ENCODE peak calls at places on chromosomes 11 and 22, in ten cellular contexts. U, Z, G, I, K, E, F, Q, V and O are unnamed samples.
A peak's percentile ranks its signal among the peaks of the same experiment; 100 is the strongest.

GRCh38 chr22:32469799-32470212 is 4.8 kb upstream of the FBXO7 start:
- DNase-seq in U (peak; percentile 37), Z (no peak), G (no peak), I (peak; percentile 7), K (no peak), E (peak; percentile 57), F (peak; percentile 10), Q (peak; percentile 29), V (peak; percentile 67), O (peak; percentile 59)

GRCh38 chr11:119422505-119423416 is at the start of gene THY1:
- DNase-seq in U (no peak), Z (no peak), G (no peak), I (peak; percentile 36), K (peak; percentile 60), E (peak; percentile 39), F (no peak), Q (no peak), V (peak; percentile 67), O (no peak)

GRCh38 chr11:21180194-21180593 is 510.8 kb downstream of the NELL1 start:
- DNase-seq in U (no peak), Z (no peak), G (no peak), I (no peak), K (no peak), E (no peak), F (no peak), Q (no peak), V (no peak), O (no peak)

GRCh38 chr11:34439521-34440258 is 956 bp downstream of the CAT start:
- DNase-seq in U (no peak), Z (no peak), G (peak; percentile 43), I (no peak), K (peak; percentile 10), E (no peak), F (peak; percentile 11), Q (no peak), V (no peak), O (no peak)

GRCh38 chr11:92296138-92296515 is 71.5 kb downstream of the FAT3 start:
- DNase-seq in U (no peak), Z (no peak), G (no peak), I (no peak), K (no peak), E (peak; percentile 61), F (no peak), Q (peak; percentile 54), V (peak; percentile 91), O (no peak)

GRCh38 chr22:49827853-49828598 is at the start of gene BRD1:
- DNase-seq in U (no peak), Z (peak; percentile 47), G (peak; percentile 52), I (no peak), K (peak; percentile 59), E (peak; percentile 51), F (peak; percentile 71), Q (peak; percentile 67), V (peak; percentile 69), O (peak; percentile 41)

GRCh38 chr22:45638197-45638596 is 33.4 kb upstream of the ATXN10 start:
- DNase-seq in U (no peak), Z (no peak), G (no peak), I (no peak), K (no peak), E (no peak), F (no peak), Q (no peak), V (no peak), O (no peak)

GRCh38 chr22:34736081-34736480 is 329.9 kb upstream of the ISX start:
- DNase-seq in U (no peak), Z (no peak), G (no peak), I (no peak), K (no peak), E (no peak), F (no peak), Q (no peak), V (no peak), O (no peak)

GRCh38 chr22:33116846-33117547 is 58.8 kb upstream of the SYN3 start:
- DNase-seq in U (no peak), Z (no peak), G (no peak), I (no peak), K (no peak), E (no peak), F (no peak), Q (peak; percentile 29), V (no peak), O (no peak)

GRCh38 chr11:32466279-32466915 is 31.1 kb upstream of the WT1 start:
- DNase-seq in U (peak; percentile 7), Z (no peak), G (no peak), I (no peak), K (no peak), E (no peak), F (no peak), Q (peak; percentile 31), V (peak; percentile 14), O (no peak)

GRCh38 chr11:1113405-1114201 is 38.9 kb downstream of the MUC2 start:
- DNase-seq in U (no peak), Z (no peak), G (no peak), I (no peak), K (no peak), E (no peak), F (no peak), Q (no peak), V (no peak), O (peak; percentile 45)

GRCh38 chr22:49992921-49993648 is 19.5 kb downstream of the IL17REL start:
- DNase-seq in U (peak; percentile 7), Z (peak; percentile 43), G (peak; percentile 71), I (no peak), K (peak; percentile 67), E (peak; percentile 23), F (peak; percentile 83), Q (peak; percentile 60), V (peak; percentile 23), O (peak; percentile 62)

GRCh38 chr11:18105802-18106574 is at the start of gene SAAL1:
- DNase-seq in U (peak; percentile 17), Z (peak; percentile 81), G (peak; percentile 88), I (peak; percentile 38), K (peak; percentile 87), E (peak; percentile 79), F (peak; percentile 90), Q (peak; percentile 77), V (peak; percentile 69), O (peak; percentile 79)

GRCh38 chr11:65931773-65932557 is 12.7 kb downstream of the DRAP1 start:
- DNase-seq in U (no peak), Z (no peak), G (no peak), I (no peak), K (no peak), E (no peak), F (no peak), Q (no peak), V (no peak), O (no peak)

GRCh38 chr11:47305734-47306483 is 36.0 kb downstream of the MADD start:
- DNase-seq in U (no peak), Z (no peak), G (no peak), I (no peak), K (peak; percentile 97), E (no peak), F (no peak), Q (no peak), V (no peak), O (no peak)

GRCh38 chr11:95092549-95093324 is 3.1 kb downstream of the ENDOD1 start:
- DNase-seq in U (no peak), Z (peak; percentile 27), G (peak; percentile 83), I (no peak), K (peak; percentile 19), E (peak; percentile 67), F (peak; percentile 78), Q (peak; percentile 92), V (peak; percentile 77), O (no peak)
- TF ChIP-seq CTCF in U (peak; percentile 58), Z (peak; percentile 41), G (peak; percentile 42), I (peak; percentile 50), K (peak; percentile 27), E (peak; percentile 64), F (peak; percentile 51), Q (peak; percentile 57), V (peak; percentile 75), O (peak; percentile 68)

GRCh38 chr11:131025020-131025419 is 108.7 kb upstream of the SNX19 start:
- DNase-seq in U (peak; percentile 45), Z (no peak), G (no peak), I (no peak), K (no peak), E (peak; percentile 58), F (no peak), Q (peak; percentile 74), V (peak; percentile 64), O (no peak)
- TF ChIP-seq CTCF in U (peak; percentile 84), Z (no peak), G (no peak), I (peak; percentile 72), K (no peak), E (peak; percentile 78), F (no peak), Q (peak; percentile 95), V (peak; percentile 87), O (no peak)

DNA sequence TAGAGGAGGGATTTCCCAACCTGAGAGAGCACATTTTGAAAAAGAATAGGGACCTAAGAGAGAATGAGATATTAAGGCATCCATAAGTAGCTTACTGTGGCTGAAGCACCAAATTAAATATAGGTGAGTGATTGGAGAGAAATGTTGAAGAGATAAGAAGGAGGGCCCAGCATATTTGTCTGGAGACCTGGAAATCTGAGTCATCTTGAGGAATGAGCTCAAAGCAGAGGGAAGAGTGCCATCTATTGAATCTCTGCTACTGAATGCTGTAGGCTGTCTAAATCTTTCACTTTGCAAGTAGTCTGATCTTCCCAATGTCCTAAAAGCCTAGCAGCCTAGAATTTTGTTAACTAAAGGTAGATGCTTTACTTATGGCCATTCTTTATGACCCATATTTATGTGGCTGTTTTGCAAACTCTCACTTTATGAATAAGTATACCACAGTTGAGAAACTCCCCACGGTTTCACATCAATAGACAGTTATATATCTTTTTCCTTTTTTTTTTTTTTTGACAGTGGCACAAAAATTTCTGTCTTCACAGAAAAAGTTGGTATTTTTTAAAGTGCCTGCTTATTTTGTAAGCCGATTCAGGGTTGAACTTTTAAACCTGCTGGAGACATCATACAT is 2093.5 kb downstream of the LRRC4C start:
- DNase-seq in U (no peak), Z (no peak), G (no peak), I (no peak), K (no peak), E (peak; percentile 17), F (no peak), Q (peak; percentile 75), V (peak; percentile 70), O (no peak)
- TF ChIP-seq CTCF in U (no peak), Z (no peak), G (no peak), I (no peak), K (peak; percentile 54), E (no peak), F (no peak), Q (peak; percentile 73), V (no peak), O (no peak)

DNA sequence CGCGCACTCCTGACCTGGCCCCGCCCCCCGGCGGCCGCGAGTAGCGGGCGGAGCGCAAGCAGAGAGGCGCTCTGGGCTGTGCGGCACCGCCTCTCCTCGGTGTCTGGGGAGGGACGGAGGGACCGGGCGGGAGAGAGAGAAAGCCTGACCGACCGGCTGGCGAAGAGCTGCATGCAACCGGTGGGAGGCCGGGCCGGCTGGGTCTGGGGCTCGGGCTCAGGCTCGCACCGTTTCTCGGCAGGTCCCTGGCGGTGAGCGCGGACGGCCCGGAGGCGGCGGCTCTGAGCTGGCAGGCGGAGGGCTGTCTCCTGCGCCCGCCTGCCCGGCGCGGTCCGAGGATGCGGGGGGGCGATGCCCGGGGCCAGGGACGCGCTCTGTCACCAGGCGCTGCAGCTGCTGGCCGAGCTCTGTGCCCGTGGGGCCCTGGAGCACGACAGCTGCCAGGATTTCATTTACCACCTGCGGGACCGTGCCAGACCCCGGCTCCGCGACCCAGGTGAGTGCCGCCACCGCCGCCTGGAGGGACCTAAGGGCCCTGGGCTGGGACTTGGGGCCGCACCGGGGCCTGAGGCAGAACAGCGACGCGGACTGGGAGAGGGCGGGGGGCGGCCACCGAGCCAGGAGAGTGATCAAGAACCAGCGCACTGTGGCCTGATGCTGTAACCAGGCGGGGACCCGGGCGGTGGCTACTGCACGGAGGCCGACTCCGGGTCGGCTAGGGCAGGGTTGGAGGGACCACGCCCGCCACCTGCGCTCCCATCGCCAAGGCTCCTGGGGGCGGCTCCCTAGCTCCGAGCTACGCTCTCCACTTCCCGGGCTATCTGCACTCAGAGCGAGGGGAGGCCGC is at the start of gene SYT9:
- DNase-seq in U (no peak), Z (peak; percentile 42), G (peak; percentile 34), I (no peak), K (peak; percentile 76), E (peak; percentile 16), F (peak; percentile 14), Q (peak; percentile 66), V (peak; percentile 19), O (no peak)
- TF ChIP-seq CTCF in U (no peak), Z (no peak), G (no peak), I (no peak), K (no peak), E (no peak), F (no peak), Q (no peak), V (no peak), O (no peak)